ENCODE peak calls at places on chromosomes 1 and 21, in eight cellular contexts. C is body of pancreas; F is cardiac muscle cell; M is CD8-positive, alpha-beta T cell; P is tibial artery; T is gastrocnemius medialis; H is left ventricle myocardium inferior; Z is fibroblast of lung. L is an unnamed sample.

GRCh38 chr21:38042246-38042645 is 126.0 kb upstream of the KCNJ6 start:
- DNase-seq in T (no peak), C (no peak), F (no peak), M (no peak), Z (no peak), H (no peak), P (no peak), L (no peak)

GRCh38 chr1:39525366-39526165 is 34.1 kb downstream of the BMP8A start:
- DNase-seq in P (no peak), Z (no peak), H (no peak), F (no peak), T (no peak), M (peak; percentile 17), C (no peak), L (no peak)

GRCh38 chr1:53370369-53370961 is 42.6 kb upstream of the LRP8 start:
- DNase-seq in T (no peak), Z (no peak), F (no peak), P (peak; percentile 9), C (no peak), M (no peak), H (no peak), L (no peak)

GRCh38 chr21:43287974-43288755 is 119.4 kb downstream of the CRYAA start:
- DNase-seq in F (no peak), C (peak; percentile 37), H (no peak), P (no peak), T (no peak), M (no peak), Z (no peak), L (peak; percentile 74)

GRCh38 chr1:203183828-203184227 is 2.7 kb downstream of the CHI3L1 start:
- DNase-seq in M (no peak), F (no peak), T (no peak), Z (no peak), P (no peak), H (no peak), C (no peak), L (no peak)

GRCh38 chr1:42010381-42010780 is 91.7 kb upstream of the HIVEP3 start:
- DNase-seq in Z (no peak), F (no peak), T (no peak), P (no peak), H (no peak), C (no peak), M (no peak), L (no peak)

GRCh38 chr1:175683491-175684175 is 59.8 kb downstream of the TNR start:
- DNase-seq in T (no peak), C (no peak), F (no peak), M (no peak), H (no peak), Z (no peak), P (no peak), L (no peak)

GRCh38 chr1:41286992-41287391 is 44.9 kb upstream of the SCMH1 start:
- DNase-seq in M (no peak), C (no peak), H (no peak), Z (no peak), F (no peak), T (no peak), P (no peak), L (no peak)

GRCh38 chr1:1307261-1307907 is 346 bp downstream of the ACAP3 start:
- DNase-seq in C (peak; percentile 36), F (no peak), P (peak; percentile 37), M (no peak), T (no peak), H (peak; percentile 60), Z (no peak), L (peak; percentile 89)

GRCh38 chr1:200346744-200347143 is 63.1 kb downstream of the ZNF281 start:
- DNase-seq in M (no peak), T (no peak), Z (peak; percentile 75), F (no peak), P (no peak), C (no peak), H (no peak), L (no peak)

GRCh38 chr1:47545912-47546483 is 108.2 kb downstream of the FOXD2 start:
- DNase-seq in T (no peak), H (no peak), C (no peak), Z (no peak), F (no peak), P (no peak), M (no peak), L (no peak)

GRCh38 chr1:228004887-228005462 is 1.8 kb upstream of the WNT3A start:
- DNase-seq in M (no peak), H (no peak), Z (no peak), T (no peak), P (no peak), C (no peak), F (no peak), L (no peak)

GRCh38 chr1:67060811-67061218 is 6.9 kb upstream of the SLC35D1 start:
- DNase-seq in P (peak; percentile 21), Z (peak; percentile 99), C (peak; percentile 53), H (no peak), F (peak; percentile 98), T (peak; percentile 56), M (no peak), L (no peak)

GRCh38 chr1:33424205-33424604 is 6.7 kb downstream of the PHC2 start:
- DNase-seq in P (no peak), F (peak; percentile 56), H (no peak), M (no peak), T (no peak), Z (peak; percentile 73), C (no peak), L (no peak)

GRCh38 chr1:93437976-93438605 is 9.8 kb upstream of the FNBP1L start:
- DNase-seq in T (no peak), F (peak; percentile 74), H (no peak), P (no peak), C (no peak), Z (peak; percentile 47), M (no peak), L (no peak)

GRCh38 chr1:2414297-2414958 is 2.1 kb upstream of the PEX10 start:
- DNase-seq in F (peak; percentile 68), M (peak; percentile 85), P (peak; percentile 58), C (peak; percentile 75), H (peak; percentile 72), T (peak; percentile 38), Z (peak; percentile 35), L (peak; percentile 93)

GRCh38 chr1:59044535-59045121 is 252.3 kb upstream of the FGGY start:
- DNase-seq in T (no peak), Z (no peak), P (no peak), C (no peak), H (no peak), M (no peak), F (no peak), L (no peak)

GRCh38 chr1:34982820-34983376 is 2.2 kb downstream of the TMEM35B start:
- DNase-seq in T (no peak), C (no peak), Z (no peak), P (no peak), M (no peak), F (peak; percentile 20), H (no peak), L (no peak)

GRCh38 chr1:34987018-34987417 is 1.9 kb upstream of the TMEM35B start:
- DNase-seq in H (no peak), P (no peak), Z (peak; percentile 39), T (no peak), C (no peak), M (no peak), F (no peak), L (no peak)

GRCh38 chr1:34984435-34985062 is 598 bp downstream of the TMEM35B start:
- DNase-seq in Z (peak; percentile 52), P (peak; percentile 59), T (peak; percentile 3), M (no peak), C (peak; percentile 40), F (peak; percentile 50), H (peak; percentile 39), L (no peak)

GRCh38 chr1:34983700-34984355 is 1.3 kb downstream of the TMEM35B start:
- DNase-seq in P (no peak), C (peak; percentile 26), F (peak; percentile 29), T (no peak), H (no peak), M (no peak), Z (peak; percentile 56), L (no peak)

GRCh38 chr1:34985063-34985770 is at the start of gene TMEM35B:
- DNase-seq in H (peak; percentile 74), P (peak; percentile 52), F (peak; percentile 66), Z (peak; percentile 61), M (peak; percentile 82), T (peak; percentile 13), C (peak; percentile 65), L (peak; percentile 81)
- H3K4me1 ChIP-seq in H (peaks cover 40% of the 10 kb centered on the region), P (peaks cover 28% of the 10 kb centered on the region), F (peaks cover 9% of the 10 kb centered on the region), Z (peaks cover 5% of the 10 kb centered on the region), M (peaks cover 28% of the 10 kb centered on the region), T (peaks cover 15% of the 10 kb centered on the region), C (peaks cover 26% of the 10 kb centered on the region), L (peaks cover 32% of the 10 kb centered on the region)

GRCh38 chr1:160997323-160998038 is 23.5 kb downstream of the F11R start:
- DNase-seq in Z (peak; percentile 63), T (no peak), F (peak; percentile 91), C (peak; percentile 81), M (peak; percentile 49), H (peak; percentile 52), P (peak; percentile 61), L (peak; percentile 69)
- H3K27ac ChIP-seq in Z (no peak overlapping the region), T (peak overlapping the region; percentile 70), F (peak overlapping the region; percentile 84), C (no peak overlapping the region), M (no peak overlapping the region), H (peak overlapping the region; percentile 64), P (no peak overlapping the region), L (peak overlapping the region; percentile 54)

GRCh38 chr1:158972841-158973240 is 36.9 kb upstream of the IFI16 start:
- DNase-seq in T (no peak), M (no peak), Z (no peak), H (no peak), P (no peak), F (peak; percentile 25), C (no peak), L (no peak)
- TF ChIP-seq CTCF in T (no peak), M (no peak), Z (no peak), H (no peak), P (no peak), F (no peak), C (no peak), L (no peak)

DNA sequence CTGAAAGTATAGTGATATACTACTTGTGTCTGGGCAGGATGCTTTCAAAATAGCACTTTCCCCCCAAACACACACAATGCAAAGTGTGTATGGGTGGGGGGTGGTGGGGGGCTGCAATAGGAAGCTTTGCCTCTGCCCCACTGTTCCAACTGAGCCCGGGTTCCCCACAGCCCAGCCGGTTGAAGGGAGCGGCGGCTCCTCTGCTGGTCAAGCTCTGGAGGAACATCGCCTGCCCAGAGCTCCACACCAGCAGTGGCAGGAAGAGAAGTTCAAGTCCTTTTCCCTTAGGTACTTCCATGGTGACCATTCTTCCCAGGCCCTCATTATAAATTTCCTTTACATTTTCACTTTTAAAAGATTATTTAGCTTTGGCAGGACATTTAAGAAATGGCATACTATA is 74.9 kb downstream of the CAPZB start:
- DNase-seq in H (no peak), Z (no peak), M (no peak), F (no peak), C (no peak), P (no peak), T (no peak), L (no peak)
- H3K4me1 ChIP-seq in H (peaks cover 81% of the 10 kb centered on the region), Z (peaks cover 8% of the 10 kb centered on the region), M (peaks cover 47% of the 10 kb centered on the region), F (peaks cover 45% of the 10 kb centered on the region), C (peaks cover 4% of the 10 kb centered on the region), P (peaks cover 92% of the 10 kb centered on the region), T (peaks cover 50% of the 10 kb centered on the region), L (peaks cover 22% of the 10 kb centered on the region)

GRCh38 chr1:232589111-232589808 is 40.7 kb downstream of the SIPA1L2 start:
- DNase-seq in M (no peak), F (no peak), Z (no peak), T (no peak), C (no peak), H (no peak), P (no peak), L (no peak)
- H3K27ac ChIP-seq in M (no peak overlapping the region), F (peak overlapping the region; percentile 36), Z (no peak overlapping the region), T (no peak overlapping the region), C (no peak overlapping the region), H (peak overlapping the region; percentile 75), P (no peak overlapping the region), L (peak overlapping the region; percentile 45)

L was measured in left lung.